ENCODE peak calls at places on chromosome X, in ten cellular contexts. One of them, this sample, is unnamed.

GRCh38 chrX:15749642-15750610 is 11.9 kb downstream of the CA5B start:
- DNase-seq in heart right ventricle: no peak
- DNase-seq in A549: no peak
- DNase-seq in GM12864: no peak
- DNase-seq in kidney epithelial cell: no peak
- DNase-seq in esophagus squamous epithelium: no peak
- DNase-seq in CD8-positive, alpha-beta T cell: peak; percentile 27
- DNase-seq in mammary epithelial cell: no peak
- DNase-seq in stomach: peak; percentile 31
- DNase-seq in heart left ventricle: no peak
- DNase-seq in this sample: peak; percentile 56

GRCh38 chrX:115408736-115409390 is 119.3 kb downstream of the LUZP4 start:
- DNase-seq in heart left ventricle: no peak
- DNase-seq in CD8-positive, alpha-beta T cell: no peak
- DNase-seq in GM12864: no peak
- DNase-seq in stomach: no peak
- DNase-seq in esophagus squamous epithelium: no peak
- DNase-seq in mammary epithelial cell: no peak
- DNase-seq in kidney epithelial cell: no peak
- DNase-seq in heart right ventricle: no peak
- DNase-seq in A549: no peak
- DNase-seq in this sample: no peak

GRCh38 chrX:41670108-41670507 is 18.7 kb upstream of the GPR34 start:
- DNase-seq in esophagus squamous epithelium: no peak
- DNase-seq in mammary epithelial cell: no peak
- DNase-seq in heart right ventricle: no peak
- DNase-seq in GM12864: no peak
- DNase-seq in CD8-positive, alpha-beta T cell: no peak
- DNase-seq in stomach: no peak
- DNase-seq in kidney epithelial cell: no peak
- DNase-seq in A549: no peak
- DNase-seq in heart left ventricle: no peak
- DNase-seq in this sample: no peak

GRCh38 chrX:138710866-138711331 is 618 bp downstream of the FGF13 start:
- DNase-seq in A549: no peak
- DNase-seq in heart right ventricle: peak; percentile 5
- DNase-seq in heart left ventricle: no peak
- DNase-seq in esophagus squamous epithelium: no peak
- DNase-seq in kidney epithelial cell: no peak
- DNase-seq in GM12864: no peak
- DNase-seq in stomach: no peak
- DNase-seq in CD8-positive, alpha-beta T cell: no peak
- DNase-seq in mammary epithelial cell: no peak
- DNase-seq in this sample: no peak

GRCh38 chrX:107731831-107732502 is 43.6 kb downstream of the TSC22D3 start:
- DNase-seq in mammary epithelial cell: peak; percentile 52
- DNase-seq in CD8-positive, alpha-beta T cell: no peak
- DNase-seq in heart left ventricle: peak; percentile 88
- DNase-seq in stomach: peak; percentile 95
- DNase-seq in heart right ventricle: peak; percentile 87
- DNase-seq in kidney epithelial cell: peak; percentile 83
- DNase-seq in GM12864: no peak
- DNase-seq in esophagus squamous epithelium: peak; percentile 12
- DNase-seq in A549: peak; percentile 33
- DNase-seq in this sample: no peak

GRCh38 chrX:22300130-22300529 is 27.4 kb downstream of the CBLL2 start:
- DNase-seq in heart left ventricle: no peak
- DNase-seq in GM12864: no peak
- DNase-seq in CD8-positive, alpha-beta T cell: no peak
- DNase-seq in heart right ventricle: no peak
- DNase-seq in stomach: no peak
- DNase-seq in A549: no peak
- DNase-seq in mammary epithelial cell: peak; percentile 67
- DNase-seq in esophagus squamous epithelium: no peak
- DNase-seq in kidney epithelial cell: peak; percentile 29
- DNase-seq in this sample: no peak

GRCh38 chrX:119236599-119237525 is 777 bp downstream of the PGRMC1 start:
- DNase-seq in stomach: peak; percentile 32
- DNase-seq in heart left ventricle: peak; percentile 64
- DNase-seq in kidney epithelial cell: no peak
- DNase-seq in CD8-positive, alpha-beta T cell: peak; percentile 23
- DNase-seq in GM12864: peak; percentile 5
- DNase-seq in heart right ventricle: peak; percentile 25
- DNase-seq in A549: no peak
- DNase-seq in esophagus squamous epithelium: no peak
- DNase-seq in mammary epithelial cell: peak; percentile 49
- DNase-seq in this sample: peak; percentile 37

GRCh38 chrX:71637253-71637618 is 18.9 kb upstream of the CXCR3 start:
- DNase-seq in GM12864: no peak
- DNase-seq in A549: no peak
- DNase-seq in esophagus squamous epithelium: no peak
- DNase-seq in heart right ventricle: no peak
- DNase-seq in stomach: no peak
- DNase-seq in kidney epithelial cell: no peak
- DNase-seq in heart left ventricle: no peak
- DNase-seq in CD8-positive, alpha-beta T cell: no peak
- DNase-seq in mammary epithelial cell: no peak
- DNase-seq in this sample: no peak

GRCh38 chrX:150047818-150048217 is 109.5 kb upstream of the EOLA2 start:
- DNase-seq in CD8-positive, alpha-beta T cell: no peak
- DNase-seq in heart right ventricle: no peak
- DNase-seq in GM12864: no peak
- DNase-seq in stomach: no peak
- DNase-seq in esophagus squamous epithelium: no peak
- DNase-seq in heart left ventricle: no peak
- DNase-seq in kidney epithelial cell: no peak
- DNase-seq in mammary epithelial cell: no peak
- DNase-seq in A549: no peak
- DNase-seq in this sample: no peak

GRCh38 chrX:18938710-18939109 is 45.2 kb downstream of the PHKA2 start:
- DNase-seq in kidney epithelial cell: peak; percentile 14
- DNase-seq in stomach: no peak
- DNase-seq in heart left ventricle: no peak
- DNase-seq in GM12864: no peak
- DNase-seq in esophagus squamous epithelium: no peak
- DNase-seq in A549: no peak
- DNase-seq in heart right ventricle: no peak
- DNase-seq in CD8-positive, alpha-beta T cell: no peak
- DNase-seq in mammary epithelial cell: no peak
- DNase-seq in this sample: no peak

GRCh38 chrX:134374294-134374693 is 85.7 kb upstream of the HPRT1 start:
- DNase-seq in A549: no peak
- DNase-seq in GM12864: no peak
- DNase-seq in kidney epithelial cell: no peak
- DNase-seq in stomach: no peak
- DNase-seq in heart right ventricle: no peak
- DNase-seq in mammary epithelial cell: peak; percentile 11
- DNase-seq in CD8-positive, alpha-beta T cell: no peak
- DNase-seq in heart left ventricle: no peak
- DNase-seq in esophagus squamous epithelium: no peak
- DNase-seq in this sample: no peak

GRCh38 chrX:154013001-154013421 is 6.7 kb downstream of the IRAK1 start:
- DNase-seq in A549: no peak
- DNase-seq in esophagus squamous epithelium: no peak
- DNase-seq in stomach: no peak
- DNase-seq in CD8-positive, alpha-beta T cell: no peak
- DNase-seq in heart left ventricle: no peak
- DNase-seq in GM12864: no peak
- DNase-seq in kidney epithelial cell: no peak
- DNase-seq in mammary epithelial cell: no peak
- DNase-seq in heart right ventricle: no peak
- DNase-seq in this sample: no peak

GRCh38 chrX:119981286-119982070 is 37.9 kb upstream of the NKAP start:
- DNase-seq in esophagus squamous epithelium: no peak
- DNase-seq in GM12864: no peak
- DNase-seq in heart left ventricle: no peak
- DNase-seq in kidney epithelial cell: no peak
- DNase-seq in heart right ventricle: no peak
- DNase-seq in stomach: no peak
- DNase-seq in A549: no peak
- DNase-seq in mammary epithelial cell: peak; percentile 20
- DNase-seq in CD8-positive, alpha-beta T cell: no peak
- DNase-seq in this sample: peak; percentile 45

GRCh38 chrX:51332188-51332942 is at the start of gene NUDT10:
- DNase-seq in mammary epithelial cell: peak; percentile 51
- DNase-seq in CD8-positive, alpha-beta T cell: peak; percentile 26
- DNase-seq in GM12864: no peak
- DNase-seq in esophagus squamous epithelium: no peak
- DNase-seq in heart left ventricle: peak; percentile 68
- DNase-seq in A549: no peak
- DNase-seq in stomach: no peak
- DNase-seq in heart right ventricle: peak; percentile 36
- DNase-seq in kidney epithelial cell: peak; percentile 1
- DNase-seq in this sample: peak; percentile 0

GRCh38 chrX:155216940-155217450 is 735 bp downstream of the VBP1 start:
- DNase-seq in esophagus squamous epithelium: no peak
- DNase-seq in kidney epithelial cell: no peak
- DNase-seq in mammary epithelial cell: no peak
- DNase-seq in stomach: no peak
- DNase-seq in heart right ventricle: no peak
- DNase-seq in GM12864: no peak
- DNase-seq in A549: no peak
- DNase-seq in heart left ventricle: no peak
- DNase-seq in CD8-positive, alpha-beta T cell: no peak
- DNase-seq in this sample: peak; percentile 23

GRCh38 chrX:154058207-154058997 is 38.7 kb upstream of the IRAK1 start:
- DNase-seq in GM12864: no peak
- DNase-seq in stomach: no peak
- DNase-seq in CD8-positive, alpha-beta T cell: no peak
- DNase-seq in A549: no peak
- DNase-seq in mammary epithelial cell: no peak
- DNase-seq in kidney epithelial cell: no peak
- DNase-seq in esophagus squamous epithelium: no peak
- DNase-seq in heart right ventricle: no peak
- DNase-seq in heart left ventricle: no peak
- DNase-seq in this sample: no peak

GRCh38 chrX:130176942-130177341 is 5.2 kb downstream of the RAB33A start:
- DNase-seq in esophagus squamous epithelium: no peak
- DNase-seq in GM12864: no peak
- DNase-seq in heart left ventricle: no peak
- DNase-seq in mammary epithelial cell: no peak
- DNase-seq in A549: no peak
- DNase-seq in stomach: no peak
- DNase-seq in kidney epithelial cell: no peak
- DNase-seq in CD8-positive, alpha-beta T cell: no peak
- DNase-seq in heart right ventricle: no peak
- DNase-seq in this sample: no peak
- H3K4me3 ChIP-seq in esophagus squamous epithelium: no peak overlapping the region
- H3K4me3 ChIP-seq in GM12864: no peak overlapping the region
- H3K4me3 ChIP-seq in heart left ventricle: no peak overlapping the region
- H3K4me3 ChIP-seq in mammary epithelial cell: no peak overlapping the region
- H3K4me3 ChIP-seq in A549: no peak overlapping the region
- H3K4me3 ChIP-seq in stomach: no peak overlapping the region
- H3K4me3 ChIP-seq in kidney epithelial cell: no peak overlapping the region
- H3K4me3 ChIP-seq in CD8-positive, alpha-beta T cell: no peak overlapping the region
- H3K4me3 ChIP-seq in heart right ventricle: no peak overlapping the region
- H3K4me3 ChIP-seq in this sample: no peak overlapping the region

GRCh38 chrX:7147978-7148824 is at the start of gene PUDP:
- DNase-seq in esophagus squamous epithelium: peak; percentile 35
- DNase-seq in A549: peak; percentile 73
- DNase-seq in kidney epithelial cell: no peak
- DNase-seq in mammary epithelial cell: peak; percentile 76
- DNase-seq in GM12864: no peak
- DNase-seq in heart right ventricle: peak; percentile 87
- DNase-seq in heart left ventricle: peak; percentile 92
- DNase-seq in CD8-positive, alpha-beta T cell: peak; percentile 90
- DNase-seq in stomach: peak; percentile 95
- DNase-seq in this sample: peak; percentile 88
- TF ChIP-seq CTCF in esophagus squamous epithelium: peak; percentile 17
- TF ChIP-seq CTCF in A549: no peak
- TF ChIP-seq CTCF in kidney epithelial cell: no peak
- TF ChIP-seq CTCF in mammary epithelial cell: no peak
- TF ChIP-seq CTCF in GM12864: no peak
- TF ChIP-seq CTCF in heart right ventricle: peak; percentile 30
- TF ChIP-seq CTCF in heart left ventricle: peak; percentile 54
- TF ChIP-seq CTCF in CD8-positive, alpha-beta T cell: no peak
- TF ChIP-seq CTCF in stomach: no peak
- TF ChIP-seq CTCF in this sample: no peak

DNA sequence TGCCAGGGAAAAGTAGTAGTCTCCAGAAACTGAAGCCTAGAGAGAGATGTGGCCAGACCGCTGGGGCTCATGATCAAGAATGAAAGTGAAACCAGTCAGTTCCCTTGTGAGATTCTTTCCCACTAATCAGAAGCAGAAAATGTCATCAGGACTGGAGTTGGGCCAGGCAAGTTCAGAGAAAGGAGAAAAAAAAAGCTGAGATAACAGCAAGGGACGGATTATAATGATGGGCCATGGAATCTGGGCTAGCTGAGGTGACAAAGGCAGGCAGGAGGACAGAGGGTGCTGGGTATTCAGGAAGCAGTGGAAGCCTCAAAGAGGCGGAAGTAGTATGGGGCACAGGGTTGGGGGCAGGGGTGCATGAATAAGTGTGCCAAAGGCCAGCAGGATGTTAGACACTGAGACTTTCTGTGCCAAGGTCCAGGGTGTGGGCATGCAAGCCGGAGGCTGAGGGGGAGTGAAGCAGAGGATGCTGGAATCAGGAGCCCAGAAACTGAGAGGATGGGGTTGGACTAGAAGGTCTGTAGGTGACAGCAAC is 2.5 kb downstream of the CXorf38 start:
- DNase-seq in heart right ventricle: peak; percentile 14
- DNase-seq in mammary epithelial cell: peak; percentile 48
- DNase-seq in kidney epithelial cell: no peak
- DNase-seq in A549: no peak
- DNase-seq in heart left ventricle: no peak
- DNase-seq in CD8-positive, alpha-beta T cell: peak; percentile 42
- DNase-seq in esophagus squamous epithelium: peak; percentile 7
- DNase-seq in stomach: peak; percentile 59
- DNase-seq in GM12864: no peak
- DNase-seq in this sample: peak; percentile 64
- H3K4me3 ChIP-seq in heart right ventricle: peak overlapping the region; percentile 43
- H3K4me3 ChIP-seq in mammary epithelial cell: peak overlapping the region; percentile 9
- H3K4me3 ChIP-seq in kidney epithelial cell: no peak overlapping the region
- H3K4me3 ChIP-seq in A549: peak overlapping the region; percentile 15
- H3K4me3 ChIP-seq in heart left ventricle: peak overlapping the region; percentile 6
- H3K4me3 ChIP-seq in CD8-positive, alpha-beta T cell: peak overlapping the region; percentile 72
- H3K4me3 ChIP-seq in esophagus squamous epithelium: peak overlapping the region; percentile 28
- H3K4me3 ChIP-seq in stomach: peak overlapping the region; percentile 26
- H3K4me3 ChIP-seq in GM12864: peak overlapping the region; percentile 61
- H3K4me3 ChIP-seq in this sample: peak overlapping the region; percentile 69

DNA sequence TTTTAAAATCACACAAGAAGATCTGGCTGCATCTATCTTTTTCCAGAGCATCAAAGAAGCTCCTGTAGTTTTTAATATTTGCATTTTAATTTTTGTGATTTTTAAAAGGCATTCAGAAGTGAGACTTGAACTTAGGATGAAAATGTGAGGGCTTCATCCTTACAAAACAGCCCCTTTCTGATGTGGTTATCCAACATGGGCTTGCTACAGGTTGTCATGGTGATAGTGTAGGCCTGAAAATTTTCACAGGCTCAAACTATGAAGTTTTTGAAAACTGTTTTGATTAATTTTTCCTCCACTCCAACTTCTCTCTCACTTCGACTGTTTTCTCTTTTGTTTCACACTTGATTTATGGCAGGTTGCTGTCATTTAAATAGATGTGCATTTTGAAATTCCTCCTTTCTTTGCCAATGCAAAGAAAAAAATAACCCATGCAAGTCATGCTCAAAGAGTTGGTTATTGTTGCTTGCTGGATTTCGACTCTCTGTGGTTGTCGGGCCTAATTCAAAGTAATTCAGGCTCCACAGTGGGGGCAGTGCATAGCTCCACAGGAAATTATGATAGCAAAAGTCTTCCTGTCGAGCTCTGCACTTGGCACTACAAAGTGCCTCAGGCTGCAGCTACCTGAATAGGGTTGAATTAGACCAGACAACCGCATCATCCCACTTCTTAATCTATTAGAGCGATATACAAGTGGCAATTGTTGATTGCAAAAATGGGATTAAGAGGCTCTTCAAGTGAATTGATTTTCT is 201.0 kb upstream of the GPR101 start:
- DNase-seq in esophagus squamous epithelium: no peak
- DNase-seq in heart left ventricle: no peak
- DNase-seq in heart right ventricle: no peak
- DNase-seq in mammary epithelial cell: no peak
- DNase-seq in kidney epithelial cell: no peak
- DNase-seq in CD8-positive, alpha-beta T cell: peak; percentile 4
- DNase-seq in GM12864: no peak
- DNase-seq in stomach: no peak
- DNase-seq in A549: no peak
- DNase-seq in this sample: no peak
- TF ChIP-seq CTCF in esophagus squamous epithelium: no peak
- TF ChIP-seq CTCF in heart left ventricle: no peak
- TF ChIP-seq CTCF in heart right ventricle: no peak
- TF ChIP-seq CTCF in mammary epithelial cell: no peak
- TF ChIP-seq CTCF in kidney epithelial cell: no peak
- TF ChIP-seq CTCF in CD8-positive, alpha-beta T cell: no peak
- TF ChIP-seq CTCF in GM12864: no peak
- TF ChIP-seq CTCF in stomach: no peak
- TF ChIP-seq CTCF in A549: no peak
- TF ChIP-seq CTCF in this sample: no peak

This sample was measured in GM12865.